ENCODE peak calls at places on chromosomes 11 and 22, in four cellular contexts. V, L, C and J are unnamed samples.

GRCh38 chr11:5809122-5809519 is 397 bp downstream of the OR52N2 start:
- DNase-seq in V (no peak), L (no peak), C (peak; percentile 47), J (no peak)

GRCh38 chr11:112605093-112605666 is 344.5 kb upstream of the PLET1 start:
- DNase-seq in V (no peak), L (no peak), C (no peak), J (no peak)

GRCh38 chr11:2528301-2529050 is 83.7 kb downstream of the KCNQ1 start:
- DNase-seq in V (no peak), L (no peak), C (no peak), J (no peak)

GRCh38 chr22:45278125-45278524 is 6.6 kb upstream of the UPK3A start:
- DNase-seq in V (no peak), L (no peak), C (no peak), J (no peak)

GRCh38 chr11:118076754-118077281 is at the start of gene TMPRSS4:
- DNase-seq in V (peak; percentile 61), L (no peak), C (no peak), J (peak; percentile 85)

GRCh38 chr11:130585545-130585944 is 137.1 kb downstream of the ADAMTS15 start:
- DNase-seq in V (no peak), L (no peak), C (no peak), J (peak; percentile 60)

GRCh38 chr22:21621891-21622623 is 7.8 kb downstream of the YDJC start:
- DNase-seq in V (no peak), L (peak; percentile 4), C (no peak), J (no peak)

GRCh38 chr11:19345848-19346681 is 105.3 kb upstream of the E2F8 start:
- DNase-seq in V (no peak), L (peak; percentile 84), C (peak; percentile 58), J (no peak)

GRCh38 chr11:61267437-61267841 is 26.5 kb downstream of the PGA5 start:
- DNase-seq in V (no peak), L (no peak), C (no peak), J (no peak)
- TF ChIP-seq JUND in V (no peak), L (no peak), C (no peak), J (no peak)

GRCh38 chr11:121895919-121896318 is 220.1 kb downstream of the BLID start:
- DNase-seq in V (no peak), L (no peak), C (no peak), J (no peak)
- TF ChIP-seq JUND in V (no peak), L (no peak), C (no peak), J (no peak)

GRCh38 chr11:81303265-81303664 is 1430.4 kb downstream of the FAM181B start:
- DNase-seq in V (no peak), L (no peak), C (no peak), J (no peak)
- TF ChIP-seq JUND in V (no peak), L (no peak), C (no peak), J (no peak)

GRCh38 chr11:106281455-106282173 is 204.2 kb downstream of the AASDHPPT start:
- DNase-seq in V (peak; percentile 18), L (no peak), C (no peak), J (no peak)
- TF ChIP-seq JUND in V (no peak), L (peak; percentile 91), C (no peak), J (no peak)

GRCh38 chr22:29275819-29276565 is 7.9 kb downstream of the EWSR1 start:
- DNase-seq in V (no peak), L (no peak), C (no peak), J (no peak)
- TF ChIP-seq JUND in V (no peak), L (no peak), C (no peak), J (no peak)

DNA sequence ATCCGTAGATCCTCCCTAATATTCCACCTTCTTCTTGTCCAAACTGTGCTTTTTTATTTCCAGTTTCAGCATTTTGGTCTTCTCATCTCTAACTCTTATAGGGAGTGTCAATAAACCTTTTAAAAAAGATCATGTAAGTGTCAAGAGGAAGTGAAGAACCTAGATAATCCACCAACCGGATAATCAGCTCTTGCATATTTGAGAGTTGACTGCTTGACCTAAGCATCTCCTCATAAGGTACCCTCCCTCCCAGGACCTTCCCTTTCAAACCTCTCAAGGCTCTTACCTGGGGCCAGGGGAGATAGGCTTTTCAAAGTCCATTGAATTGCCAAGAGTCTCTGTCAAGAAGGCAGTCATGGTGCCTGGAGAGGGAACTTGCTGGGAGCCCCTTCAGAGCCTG is 691 bp upstream of the EHF start:
- DNase-seq in V (no peak), L (no peak), C (no peak), J (no peak)
- TF ChIP-seq JUND in V (no peak), L (no peak), C (no peak), J (no peak)

GRCh38 chr11:73969991-73970800 is 12.4 kb downstream of the UCP2 start:
- DNase-seq in V (no peak), L (peak; percentile 64), C (no peak), J (no peak)
- TF ChIP-seq JUND in V (no peak), L (no peak), C (no peak), J (no peak)

GRCh38 chr22:23062616-23063538 is 7.4 kb upstream of the GNAZ start:
- DNase-seq in V (no peak), L (peak; percentile 5), C (no peak), J (no peak)

GRCh38 chr22:23065495-23066122 is 4.7 kb upstream of the GNAZ start:
- DNase-seq in V (no peak), L (peak; percentile 10), C (no peak), J (no peak)

GRCh38 chr22:23065069-23065451 is 5.3 kb upstream of the GNAZ start:
- DNase-seq in V (no peak), L (peak; percentile 3), C (no peak), J (no peak)

GRCh38 chr22:23063539-23064380 is 6.6 kb upstream of the GNAZ start:
- DNase-seq in V (no peak), L (peak; percentile 2), C (peak; percentile 39), J (no peak)

DNA sequence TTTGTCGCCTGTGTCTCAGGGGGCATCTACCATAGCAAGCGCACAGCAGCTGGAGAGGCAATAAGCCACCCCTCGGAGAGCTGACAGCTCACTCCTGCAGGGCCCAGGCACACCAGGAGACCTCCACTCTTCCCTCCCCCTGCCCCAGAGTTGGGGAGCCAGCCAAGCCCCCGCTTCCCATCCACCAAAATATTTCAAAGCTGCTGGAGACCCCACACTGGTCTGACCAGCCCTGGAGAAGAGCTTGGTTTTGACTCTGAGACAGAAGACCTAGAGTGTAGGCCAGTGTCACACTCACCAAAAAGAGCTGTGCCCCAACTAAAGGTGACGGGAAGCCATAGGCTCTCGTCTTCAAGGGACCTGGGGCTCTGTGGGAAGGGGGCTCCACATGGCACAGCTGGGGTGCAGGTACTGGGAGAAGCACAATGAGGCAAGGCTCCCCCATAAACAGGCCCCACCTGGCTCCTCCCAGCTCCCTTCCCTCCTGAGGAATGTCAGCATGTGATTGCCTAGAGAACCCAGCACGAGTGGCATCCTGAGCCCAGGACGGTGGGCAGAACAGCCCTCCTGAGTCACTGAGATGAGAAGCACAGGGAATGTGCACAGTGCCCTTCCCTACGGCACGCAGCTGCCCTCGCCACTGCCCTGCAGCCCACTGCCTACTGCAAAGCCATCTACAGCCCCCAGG is 5.8 kb upstream of the GNAZ start:
- DNase-seq in V (no peak), L (peak; percentile 3), C (peak; percentile 39), J (no peak)
- TF ChIP-seq JUND in V (no peak), L (no peak), C (no peak), J (no peak)

GRCh38 chr22:19868773-19869471 is 14.2 kb upstream of the GNB1L start:
- DNase-seq in V (no peak), L (no peak), C (peak; percentile 49), J (no peak)
- TF ChIP-seq JUND in V (no peak), L (no peak), C (no peak), J (no peak)